ENCODE peak calls at places on chromosomes 13 and 19, in ten cellular contexts. One of them, this sample, is unnamed.

GRCh38 chr13:114081761-114082681 is 50.4 kb downstream of the RASA3 start:
- DNase-seq in stimulated activated CD4-positive, alpha-beta T cell treated with anti-CD3 and anti-CD28 coated beads, Interleukin-1b, Interleukin-23, amount 100 ng/mL, for 24 hours: no peak
- DNase-seq in keratinocyte: no peak
- DNase-seq in IMR-90: no peak
- DNase-seq in amniotic stem cell: no peak
- DNase-seq in endothelial cell: no peak
- DNase-seq in colonic mucosa: no peak
- DNase-seq in AG09319: no peak
- DNase-seq in NCI-H345: peak
- DNase-seq in LoVo: no peak
- DNase-seq in this sample: no peak

GRCh38 chr19:11699931-11700794 is 38.6 kb downstream of the ZNF823 start:
- DNase-seq in stimulated activated CD4-positive, alpha-beta T cell treated with anti-CD3 and anti-CD28 coated beads, Interleukin-1b, Interleukin-23, amount 100 ng/mL, for 24 hours: no peak
- DNase-seq in keratinocyte: no peak
- DNase-seq in IMR-90: peak
- DNase-seq in amniotic stem cell: peak
- DNase-seq in endothelial cell: peak
- DNase-seq in colonic mucosa: peak
- DNase-seq in AG09319: peak
- DNase-seq in NCI-H345: peak
- DNase-seq in LoVo: peak
- DNase-seq in this sample: peak

GRCh38 chr13:29801737-29802305 is 48.6 kb downstream of the UBL3 start:
- DNase-seq in stimulated activated CD4-positive, alpha-beta T cell treated with anti-CD3 and anti-CD28 coated beads, Interleukin-1b, Interleukin-23, amount 100 ng/mL, for 24 hours: no peak
- DNase-seq in keratinocyte: no peak
- DNase-seq in IMR-90: peak
- DNase-seq in amniotic stem cell: no peak
- DNase-seq in endothelial cell: no peak
- DNase-seq in colonic mucosa: no peak
- DNase-seq in AG09319: no peak
- DNase-seq in NCI-H345: no peak
- DNase-seq in LoVo: no peak
- DNase-seq in this sample: no peak

GRCh38 chr13:47897411-47898050 is 103.5 kb downstream of the SUCLA2 start:
- DNase-seq in stimulated activated CD4-positive, alpha-beta T cell treated with anti-CD3 and anti-CD28 coated beads, Interleukin-1b, Interleukin-23, amount 100 ng/mL, for 24 hours: no peak
- DNase-seq in keratinocyte: no peak
- DNase-seq in IMR-90: peak
- DNase-seq in amniotic stem cell: no peak
- DNase-seq in endothelial cell: no peak
- DNase-seq in colonic mucosa: no peak
- DNase-seq in AG09319: no peak
- DNase-seq in NCI-H345: no peak
- DNase-seq in LoVo: peak
- DNase-seq in this sample: no peak

GRCh38 chr13:41613984-41614581 is 156.7 kb downstream of the RGCC start:
- DNase-seq in stimulated activated CD4-positive, alpha-beta T cell treated with anti-CD3 and anti-CD28 coated beads, Interleukin-1b, Interleukin-23, amount 100 ng/mL, for 24 hours: no peak
- DNase-seq in keratinocyte: no peak
- DNase-seq in IMR-90: peak
- DNase-seq in amniotic stem cell: no peak
- DNase-seq in endothelial cell: peak
- DNase-seq in colonic mucosa: no peak
- DNase-seq in AG09319: peak
- DNase-seq in NCI-H345: no peak
- DNase-seq in LoVo: peak
- DNase-seq in this sample: no peak

GRCh38 chr13:65310663-65311328 is 1919.3 kb downstream of the PCDH9 start:
- DNase-seq in stimulated activated CD4-positive, alpha-beta T cell treated with anti-CD3 and anti-CD28 coated beads, Interleukin-1b, Interleukin-23, amount 100 ng/mL, for 24 hours: no peak
- DNase-seq in keratinocyte: no peak
- DNase-seq in IMR-90: no peak
- DNase-seq in amniotic stem cell: no peak
- DNase-seq in endothelial cell: no peak
- DNase-seq in colonic mucosa: no peak
- DNase-seq in AG09319: no peak
- DNase-seq in NCI-H345: no peak
- DNase-seq in LoVo: no peak
- DNase-seq in this sample: no peak

GRCh38 chr13:75482070-75482819 is at the start of gene TBC1D4:
- DNase-seq in stimulated activated CD4-positive, alpha-beta T cell treated with anti-CD3 and anti-CD28 coated beads, Interleukin-1b, Interleukin-23, amount 100 ng/mL, for 24 hours: peak
- DNase-seq in keratinocyte: no peak
- DNase-seq in IMR-90: peak
- DNase-seq in amniotic stem cell: peak
- DNase-seq in endothelial cell: peak
- DNase-seq in colonic mucosa: peak
- DNase-seq in AG09319: peak
- DNase-seq in NCI-H345: peak
- DNase-seq in LoVo: peak
- DNase-seq in this sample: peak

GRCh38 chr19:435056-435706 is 25.7 kb downstream of the SHC2 start:
- DNase-seq in stimulated activated CD4-positive, alpha-beta T cell treated with anti-CD3 and anti-CD28 coated beads, Interleukin-1b, Interleukin-23, amount 100 ng/mL, for 24 hours: no peak
- DNase-seq in keratinocyte: no peak
- DNase-seq in IMR-90: no peak
- DNase-seq in amniotic stem cell: no peak
- DNase-seq in endothelial cell: no peak
- DNase-seq in colonic mucosa: no peak
- DNase-seq in AG09319: no peak
- DNase-seq in NCI-H345: no peak
- DNase-seq in LoVo: no peak
- DNase-seq in this sample: no peak

GRCh38 chr13:73671011-73671410 is 463.2 kb downstream of the KLF12 start:
- DNase-seq in stimulated activated CD4-positive, alpha-beta T cell treated with anti-CD3 and anti-CD28 coated beads, Interleukin-1b, Interleukin-23, amount 100 ng/mL, for 24 hours: no peak
- DNase-seq in keratinocyte: no peak
- DNase-seq in IMR-90: no peak
- DNase-seq in amniotic stem cell: no peak
- DNase-seq in endothelial cell: no peak
- DNase-seq in colonic mucosa: no peak
- DNase-seq in AG09319: no peak
- DNase-seq in NCI-H345: no peak
- DNase-seq in LoVo: no peak
- DNase-seq in this sample: no peak

GRCh38 chr19:40190891-40191835 is at the start of gene MAP3K10:
- DNase-seq in stimulated activated CD4-positive, alpha-beta T cell treated with anti-CD3 and anti-CD28 coated beads, Interleukin-1b, Interleukin-23, amount 100 ng/mL, for 24 hours: peak
- DNase-seq in keratinocyte: no peak
- DNase-seq in IMR-90: peak
- DNase-seq in amniotic stem cell: no peak
- DNase-seq in endothelial cell: peak
- DNase-seq in colonic mucosa: peak
- DNase-seq in AG09319: peak
- DNase-seq in NCI-H345: peak
- DNase-seq in LoVo: peak
- DNase-seq in this sample: peak

This sample was measured in NCI-H460.